ENCODE peak calls at places on chromosomes 12 and 14, in seven cellular contexts. H, C, Z, P, E, B and Y are unnamed samples. For H3K79me1, the result is how much of the 10 kb centered on the place peaks cover.

GRCh38 chr14:105142651-105143450 is 25.7 kb downstream of the JAG2 start:
- DNase-seq in C (no peak), E (no peak), Z (peak), H (no peak), P (no peak), B (no peak), Y (no peak)

GRCh38 chr12:7162691-7163114 is 26.8 kb upstream of the PEX5 start:
- DNase-seq in E (peak), Z (peak), H (no peak), B (peak), P (peak), C (no peak), Y (peak)

GRCh38 chr12:109494348-109494881 is 17.0 kb downstream of the UBE3B start:
- DNase-seq in E (no peak), C (no peak), B (no peak), Z (no peak), H (no peak), P (no peak), Y (no peak)

GRCh38 chr12:81084848-81085350 is 7.0 kb downstream of the ACSS3 start:
- DNase-seq in H (no peak), P (no peak), E (no peak), Z (no peak), C (no peak), B (no peak), Y (no peak)

GRCh38 chr12:68118096-68118755 is 41.3 kb downstream of the IFNG start:
- DNase-seq in E (peak), C (no peak), H (no peak), P (no peak), B (no peak), Z (peak), Y (peak)

GRCh38 chr14:101235042-101235871 is 326.0 kb upstream of the DIO3 start:
- DNase-seq in Z (peak), E (peak), B (no peak), H (peak), P (peak), C (peak), Y (no peak)

GRCh38 chr12:44581642-44582242 is 294.4 kb downstream of the NELL2 start:
- DNase-seq in E (peak), H (no peak), P (no peak), C (peak), Z (no peak), B (no peak), Y (peak)

GRCh38 chr12:104063712-104064030 is 660 bp upstream of the HCFC2 start:
- DNase-seq in B (peak), H (peak), C (no peak), E (no peak), Z (no peak), P (peak), Y (no peak)

GRCh38 chr14:93137864-93138263 is 22.1 kb upstream of the ITPK1 start:
- DNase-seq in C (no peak), P (no peak), B (no peak), H (peak), E (no peak), Z (peak), Y (no peak)

GRCh38 chr12:130849561-130850417 is 10.7 kb upstream of the STX2 start:
- DNase-seq in C (no peak), B (no peak), E (peak), P (no peak), Z (peak), H (no peak), Y (no peak)

GRCh38 chr14:94394594-94395305 is 6.3 kb upstream of the SERPINA1 start:
- DNase-seq in H (peak), B (peak), Z (no peak), E (no peak), P (no peak), C (no peak), Y (no peak)

GRCh38 chr12:6084261-6084968 is 40.1 kb downstream of the VWF start:
- DNase-seq in C (peak), E (peak), B (peak), Z (peak), P (peak), H (peak), Y (peak)

GRCh38 chr12:32419520-32419960 is 20.2 kb downstream of the FGD4 start:
- DNase-seq in H (peak), B (no peak), E (peak), P (peak), Z (no peak), C (no peak), Y (no peak)

GRCh38 chr12:59843260-59843843 is 247.5 kb downstream of the SLC16A7 start:
- DNase-seq in E (no peak), Z (no peak), B (no peak), P (no peak), C (no peak), H (no peak), Y (no peak)

GRCh38 chr14:65910108-65910507 is 497.6 kb downstream of the FUT8 start:
- DNase-seq in Z (no peak), P (peak), H (peak), E (peak), C (no peak), B (no peak), Y (no peak)

GRCh38 chr14:84965279-84965678 is 564.7 kb upstream of the FLRT2 start:
- DNase-seq in P (no peak), H (no peak), B (no peak), Z (no peak), E (no peak), C (no peak), Y (no peak)

GRCh38 chr14:51454351-51454750 is 197.4 kb upstream of the FRMD6 start:
- DNase-seq in C (no peak), Z (no peak), P (no peak), E (no peak), B (no peak), H (no peak), Y (no peak)
- H3K79me1 ChIP-seq in C (under half), Z (under half), P (under half), E (under half), B (under half), H (under half), Y (under half)

DNA sequence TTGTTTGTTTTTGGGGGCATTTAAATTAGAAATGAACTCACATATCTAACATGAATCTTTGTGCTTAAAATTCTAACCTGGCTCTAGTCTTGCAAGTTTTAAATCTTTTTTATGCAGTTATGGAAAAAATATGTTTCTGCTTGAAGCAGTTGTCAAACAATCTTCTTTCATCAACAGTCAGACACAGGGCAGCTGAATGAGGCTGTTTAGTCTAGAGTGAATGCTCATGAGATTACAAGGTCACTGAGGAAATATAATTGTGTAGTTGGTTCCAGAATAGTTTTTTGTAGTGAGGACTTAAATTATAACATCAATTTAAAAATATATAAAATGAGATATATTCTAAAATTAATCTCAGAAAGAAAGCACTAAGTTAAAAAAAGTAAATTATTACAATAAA is 76.5 kb downstream of the TRMT5 start:
- DNase-seq in P (no peak), E (no peak), C (no peak), H (peak), Z (no peak), B (no peak), Y (no peak)
- H3K79me1 ChIP-seq in P (under half), E (under half), C (under half), H (under half), Z (under half), B (under half), Y (under half)

GRCh38 chr12:132068250-132068649 is 75.9 kb downstream of the DDX51 start:
- DNase-seq in B (no peak), Z (no peak), C (no peak), P (no peak), E (no peak), H (no peak), Y (no peak)
- H3K79me1 ChIP-seq in B (under half), Z (under half), C (under half), P (half or more), E (under half), H (under half), Y (under half)

GRCh38 chr14:50978521-50978871 is 34.2 kb upstream of the PYGL start:
- DNase-seq in E (no peak), P (no peak), Z (no peak), H (no peak), B (no peak), C (no peak), Y (no peak)

GRCh38 chr14:50984061-50984710 is 39.9 kb upstream of the PYGL start:
- DNase-seq in C (no peak), P (no peak), E (no peak), H (no peak), B (no peak), Z (no peak), Y (no peak)

GRCh38 chr14:50977863-50978520 is 33.7 kb upstream of the PYGL start:
- DNase-seq in E (no peak), B (no peak), Z (no peak), H (no peak), C (no peak), P (no peak), Y (no peak)

GRCh38 chr14:50978888-50979287 is 34.6 kb upstream of the PYGL start:
- DNase-seq in E (no peak), H (no peak), B (no peak), Z (no peak), P (no peak), C (no peak), Y (no peak)

DNA sequence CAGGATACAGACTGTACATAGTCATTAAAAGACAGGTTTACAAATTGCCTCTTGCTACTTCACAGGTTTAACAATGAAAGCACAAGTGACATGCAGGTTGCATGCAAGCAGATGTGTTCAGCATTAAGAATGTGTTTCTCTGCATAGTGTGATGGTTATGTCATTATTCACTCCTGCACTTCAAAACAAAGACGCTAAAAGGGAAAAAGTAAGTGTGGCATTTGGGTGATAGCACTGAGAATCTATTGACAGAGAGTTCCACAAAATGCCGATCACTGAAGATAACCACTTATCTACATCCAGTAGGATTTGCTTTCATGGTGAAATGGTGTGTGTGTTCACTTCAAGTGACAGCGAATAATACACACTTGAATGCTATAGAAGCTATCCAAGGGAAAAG is 36.2 kb upstream of the PYGL start:
- DNase-seq in C (no peak), P (no peak), H (no peak), E (no peak), Z (no peak), B (no peak), Y (no peak)
- H3K79me1 ChIP-seq in C (under half), P (under half), H (under half), E (under half), Z (under half), B (under half), Y (under half)

GRCh38 chr12:116504438-116504837 is 54.7 kb upstream of the MAP1LC3B2 start:
- DNase-seq in E (no peak), C (no peak), P (no peak), B (no peak), Z (no peak), H (no peak), Y (no peak)

GRCh38 chr12:116508145-116509121 is 50.7 kb upstream of the MAP1LC3B2 start:
- DNase-seq in Z (peak), H (no peak), C (peak), E (peak), B (no peak), P (peak), Y (peak)

GRCh38 chr12:116502989-116503496 is 56.1 kb upstream of the MAP1LC3B2 start:
- DNase-seq in P (no peak), C (no peak), Z (no peak), B (peak), E (no peak), H (no peak), Y (no peak)

GRCh38 chr12:116502141-116502725 is 56.9 kb upstream of the MAP1LC3B2 start:
- DNase-seq in Z (no peak), P (no peak), B (peak), H (no peak), E (peak), C (no peak), Y (no peak)

DNA sequence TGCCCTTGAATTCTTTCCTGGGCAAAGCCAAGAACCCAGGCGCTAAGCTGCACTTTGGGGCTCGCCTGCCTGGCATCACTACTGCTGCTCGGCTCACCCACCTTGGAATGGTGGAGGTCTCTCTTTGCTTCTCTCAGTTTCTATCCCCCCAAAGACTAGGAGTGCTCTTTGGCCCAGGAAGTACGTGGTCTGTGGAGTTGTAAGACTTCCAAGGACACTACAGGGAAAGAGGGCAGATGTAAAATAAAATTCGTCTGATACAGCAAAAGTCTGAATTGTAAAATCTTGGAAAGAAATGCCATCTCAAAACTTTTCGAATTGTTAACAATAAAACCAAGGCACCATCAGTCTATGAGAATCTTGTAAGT is 52.5 kb upstream of the MAP1LC3B2 start:
- DNase-seq in E (no peak), P (no peak), B (no peak), H (no peak), Z (no peak), C (no peak), Y (no peak)
- H3K79me1 ChIP-seq in E (under half), P (under half), B (under half), H (under half), Z (under half), C (under half), Y (under half)

GRCh38 chr12:120584343-120585149 is 3.3 kb upstream of the POP5 start:
- DNase-seq in P (peak), Z (peak), C (peak), B (no peak), E (peak), H (no peak), Y (no peak)
- H3K79me1 ChIP-seq in P (under half), Z (under half), C (under half), B (under half), E (under half), H (under half), Y (under half)

DNA sequence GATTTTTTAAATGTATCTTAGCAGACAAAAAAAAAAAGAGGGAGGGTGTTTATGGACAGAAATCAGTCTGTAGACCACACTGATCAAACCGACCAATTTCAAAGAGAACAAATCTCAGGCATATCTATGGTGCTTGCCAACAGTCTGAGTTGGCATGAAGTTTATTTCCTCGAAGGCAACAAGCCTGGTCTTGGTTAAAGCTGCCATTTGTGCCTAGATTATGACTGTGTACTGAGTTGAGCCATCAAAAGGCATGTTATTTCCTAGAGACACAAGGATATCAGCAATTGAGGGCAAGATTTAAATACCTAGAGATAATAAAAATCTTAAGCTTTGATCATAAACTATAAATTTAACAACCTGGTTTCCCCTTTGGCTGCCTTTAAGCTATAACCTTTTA is 119.2 kb downstream of the SLC2A13 start:
- DNase-seq in B (no peak), C (no peak), Z (no peak), H (no peak), E (no peak), P (no peak), Y (no peak)
- H3K79me1 ChIP-seq in B (under half), C (under half), Z (under half), H (under half), E (under half), P (under half), Y (under half)

DNA sequence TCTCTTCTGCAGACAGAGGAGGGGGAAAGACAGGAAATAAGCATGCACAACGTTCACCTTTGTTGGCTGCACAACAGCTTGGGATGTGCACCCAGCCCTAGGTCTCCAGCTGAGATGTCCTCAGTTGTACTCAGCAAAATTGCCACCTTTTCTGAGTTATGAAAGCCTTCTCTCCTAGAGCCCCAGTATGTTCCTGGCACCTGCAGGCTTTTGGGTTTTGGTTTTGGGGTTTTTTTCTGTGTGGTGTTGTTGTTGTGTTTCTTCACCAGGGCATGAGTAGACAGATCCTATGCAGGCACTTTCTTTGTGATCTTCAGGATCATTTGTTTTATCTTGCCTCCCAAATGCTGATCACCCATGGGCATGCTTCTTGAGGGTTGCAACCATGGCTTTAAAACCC is 463.4 kb downstream of the DPF3 start:
- DNase-seq in P (no peak), Z (no peak), B (no peak), H (no peak), C (no peak), E (no peak), Y (no peak)
- H3K79me1 ChIP-seq in P (under half), Z (under half), B (under half), H (under half), C (under half), E (under half), Y (under half)

DNA sequence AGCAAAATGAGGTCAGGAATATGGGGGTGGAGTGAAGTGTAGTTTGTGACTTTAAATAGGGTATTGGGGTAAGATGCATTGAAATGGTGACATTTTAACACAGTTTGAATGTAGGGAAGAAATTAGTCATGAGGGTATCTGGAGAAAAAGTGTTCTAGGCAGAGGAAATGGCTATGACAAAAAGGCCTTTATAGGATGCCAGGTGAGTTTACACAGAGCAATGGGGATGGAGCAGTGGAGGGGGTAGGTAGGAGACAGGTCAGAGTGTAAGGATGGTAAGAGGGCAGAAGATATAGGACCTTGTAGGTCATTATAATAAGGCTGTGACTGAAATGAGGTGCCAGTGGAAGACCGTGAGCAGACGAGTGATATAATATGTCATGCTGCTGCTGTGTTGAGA is 30.4 kb downstream of the HEATR5A start:
- DNase-seq in E (no peak), P (no peak), C (no peak), Z (no peak), H (no peak), B (no peak), Y (no peak)
- H3K79me1 ChIP-seq in E (under half), P (under half), C (under half), Z (under half), H (under half), B (under half), Y (under half)